ENCODE peak calls at places on chromosomes 5 and 9, in five cellular contexts. X is neural crest cell; L is effector memory CD8-positive, alpha-beta T cell; U is T-helper 1 cell; A is left ventricle myocardium superior. Q is an unnamed sample.

GRCh38 chr9:14769235-14769580 is 46.7 kb upstream of the CER1 start:
- DNase-seq in L (no peak), X (no peak), A (no peak), U (no peak), Q (peak)

GRCh38 chr5:138661342-138661975 is 86.3 kb upstream of the HSPA9 start:
- DNase-seq in A (no peak), L (no peak), U (no peak), X (no peak), Q (no peak)

GRCh38 chr5:174504266-174504726 is 220.1 kb upstream of the MSX2 start:
- DNase-seq in L (no peak), X (no peak), U (no peak), A (no peak), Q (no peak)

GRCh38 chr5:52988335-52989024 is 672 bp upstream of the ITGA2 start:
- DNase-seq in A (no peak), U (peak), L (no peak), X (no peak), Q (no peak)

GRCh38 chr5:13250450-13251291 is 693.8 kb downstream of the DNAH5 start:
- DNase-seq in A (no peak), X (no peak), U (no peak), L (no peak), Q (no peak)

GRCh38 chr9:91178281-91179236 is 183.2 kb downstream of the AUH start:
- DNase-seq in X (no peak), A (no peak), L (no peak), U (no peak), Q (no peak)

GRCh38 chr9:77926314-77926959 is 105.2 kb downstream of the GNAQ start:
- DNase-seq in X (no peak), A (no peak), U (no peak), L (no peak), Q (peak)

GRCh38 chr5:10409504-10409903 is 32.2 kb upstream of the ROPN1L start:
- DNase-seq in U (no peak), L (no peak), X (no peak), A (no peak), Q (no peak)

GRCh38 chr9:113612828-113613227 is 149.3 kb downstream of the RGS3 start:
- DNase-seq in L (no peak), A (no peak), U (no peak), X (no peak), Q (no peak)

GRCh38 chr5:75720882-75721281 is 3.6 kb upstream of the POC5 start:
- DNase-seq in U (no peak), A (no peak), L (no peak), X (no peak), Q (no peak)

GRCh38 chr5:44565872-44566271 is 176.7 kb upstream of the FGF10 start:
- DNase-seq in L (no peak), U (no peak), X (no peak), A (no peak), Q (no peak)

GRCh38 chr5:138726848-138727247 is 26.4 kb upstream of the CTNNA1 start:
- DNase-seq in X (no peak), U (no peak), L (no peak), A (no peak), Q (no peak)

GRCh38 chr5:177369050-177369912 is 11.6 kb downstream of the RGS14 start:
- DNase-seq in U (no peak), L (peak), X (peak), A (no peak), Q (no peak)

GRCh38 chr5:75234251-75234650 is 2.4 kb downstream of the ANKRD31 start:
- DNase-seq in A (no peak), U (no peak), X (no peak), L (no peak), Q (no peak)

GRCh38 chr5:113678924-113679575 is 165.6 kb downstream of the YTHDC2 start:
- DNase-seq in A (no peak), X (peak), L (peak), U (peak), Q (peak)

GRCh38 chr9:110047955-110048472 is 159.9 kb downstream of the C9orf152 start:
- DNase-seq in L (no peak), U (no peak), X (peak), A (peak), Q (no peak)

GRCh38 chr5:167582263-167582662 is 709.2 kb upstream of the WWC1 start:
- DNase-seq in X (no peak), A (no peak), L (no peak), U (no peak), Q (no peak)

GRCh38 chr5:82417776-82418607 is 139.8 kb upstream of the RPS23 start:
- DNase-seq in X (no peak), A (peak), U (no peak), L (no peak), Q (peak)

GRCh38 chr9:32703635-32704034 is 68.2 kb upstream of the TAF1L start:
- DNase-seq in U (no peak), X (no peak), L (no peak), A (no peak), Q (no peak)

GRCh38 chr5:176454724-176455394 is 6.7 kb downstream of the FAF2 start:
- DNase-seq in L (no peak), U (no peak), X (no peak), A (no peak), Q (no peak)

GRCh38 chr5:93421498-93421897 is 159.5 kb downstream of the NR2F1-AS1 start:
- DNase-seq in L (no peak), X (peak), U (no peak), A (no peak), Q (no peak)

GRCh38 chr5:155605898-155606297 is 592.3 kb downstream of the KIF4B start:
- DNase-seq in X (no peak), U (no peak), L (no peak), A (no peak), Q (no peak)

GRCh38 chr5:124795829-124796228 is 49.4 kb upstream of the ZNF608 start:
- DNase-seq in L (no peak), A (no peak), X (no peak), U (no peak), Q (no peak)

GRCh38 chr9:107049046-107049824 is 186.3 kb downstream of the ZNF462 start:
- DNase-seq in A (no peak), X (no peak), U (no peak), L (no peak), Q (no peak)

GRCh38 chr5:132566657-132567056 is 9.9 kb downstream of the RAD50 start:
- DNase-seq in A (no peak), U (peak), X (no peak), L (no peak), Q (no peak)

GRCh38 chr5:125058185-125058826 is 311.9 kb upstream of the ZNF608 start:
- DNase-seq in A (no peak), U (no peak), L (no peak), X (no peak), Q (peak)

GRCh38 chr5:120124961-120125360 is 339.1 kb upstream of the PRR16 start:
- DNase-seq in X (no peak), L (no peak), A (no peak), U (no peak), Q (no peak)

GRCh38 chr5:126359884-126360283 is 63.3 kb upstream of the GRAMD2B start:
- DNase-seq in A (no peak), L (no peak), X (no peak), U (no peak), Q (no peak)

GRCh38 chr9:92328225-92328624 is 2.5 kb downstream of the CENPP start:
- DNase-seq in X (no peak), U (no peak), L (no peak), A (no peak), Q (peak)

GRCh38 chr9:93678199-93679019 is 102.0 kb downstream of the PHF2 start:
- DNase-seq in L (no peak), U (no peak), A (peak), X (no peak), Q (no peak)

GRCh38 chr5:135880278-135880677 is 15.4 kb downstream of the IL9 start:
- DNase-seq in X (no peak), L (no peak), U (no peak), A (no peak), Q (no peak)

GRCh38 chr5:1808466-1808865 is 7.3 kb downstream of the NDUFS6 start:
- DNase-seq in X (no peak), L (no peak), A (no peak), U (no peak), Q (no peak)

GRCh38 chr9:108186996-108187395 is 668.8 kb downstream of the ACTL7B start:
- DNase-seq in X (no peak), L (no peak), A (peak), U (no peak), Q (peak)

GRCh38 chr5:160330212-160330611 is 17.8 kb upstream of the CCNJL start:
- DNase-seq in X (no peak), L (no peak), U (no peak), A (no peak), Q (no peak)

GRCh38 chr9:86765736-86766410 is 181.4 kb downstream of the GAS1 start:
- DNase-seq in U (no peak), X (no peak), L (no peak), A (no peak), Q (no peak)

GRCh38 chr9:3136999-3137675 is 293.2 kb upstream of the PUM3 start:
- DNase-seq in A (no peak), L (no peak), U (no peak), X (no peak), Q (no peak)

GRCh38 chr5:150492621-150493020 is 15.3 kb upstream of the NDST1 start:
- DNase-seq in L (no peak), X (no peak), U (no peak), A (no peak), Q (peak)

Q was measured in brain microvascular endothelial cell.